ENCODE peak calls at places on chromosomes 11 and 22, in five cellular contexts. S is IMR-90, U is neuronal stem cell, Y is H1, R is H9. X is an unnamed sample. For H3K4me1, the result is how much of the 10 kb centered on the place peaks cover.

GRCh38 chr22:33921576-33922181 is 1.4 kb upstream of the LARGE1 start:
- DNase-seq in R (peak), S (peak), Y (no peak), U (peak), X (peak)

GRCh38 chr11:47863189-47863892 is 15.2 kb upstream of the NUP160 start:
- DNase-seq in U (no peak), Y (no peak), R (no peak), S (peak), X (peak)

GRCh38 chr11:110075822-110076208 is 17.4 kb upstream of the ZC3H12C start:
- DNase-seq in S (no peak), R (no peak), U (no peak), Y (no peak), X (no peak)

GRCh38 chr11:62242021-62242420 is at the start of gene SCGB1D2:
- DNase-seq in S (no peak), R (peak), U (no peak), Y (no peak), X (no peak)

GRCh38 chr11:104668797-104669463 is 229.3 kb downstream of the CASP12 start:
- DNase-seq in S (peak), Y (no peak), R (no peak), U (no peak), X (peak)

GRCh38 chr11:133966924-133967598 is 10.3 kb upstream of the IGSF9B start:
- DNase-seq in Y (no peak), S (no peak), U (no peak), R (peak), X (no peak)

GRCh38 chr11:15035283-15035682 is 38.1 kb upstream of the CALCB start:
- DNase-seq in Y (peak), S (no peak), U (no peak), R (peak), X (no peak)

GRCh38 chr11:57205046-57205671 is 23.4 kb downstream of the LRRC55 start:
- DNase-seq in Y (no peak), S (peak), U (no peak), R (peak), X (no peak)

GRCh38 chr22:48936391-48936790 is 891.3 kb downstream of the BRD1 start:
- DNase-seq in Y (no peak), R (no peak), S (no peak), U (no peak), X (no peak)

GRCh38 chr22:36461665-36462474 is 19.6 kb downstream of the TXN2 start:
- DNase-seq in U (no peak), R (peak), S (peak), Y (peak), X (peak)

GRCh38 chr11:10809373-10810199 is 860 bp upstream of the EIF4G2 start:
- DNase-seq in Y (peak), S (peak), R (peak), U (peak), X (peak)

GRCh38 chr22:44890416-44891292 is 119.2 kb downstream of the PHF21B start:
- DNase-seq in R (no peak), U (no peak), Y (no peak), S (no peak), X (no peak)

GRCh38 chr11:67409261-67409666 is 5.4 kb downstream of the TBC1D10C start:
- DNase-seq in S (no peak), R (no peak), U (no peak), Y (no peak), X (no peak)

DNA sequence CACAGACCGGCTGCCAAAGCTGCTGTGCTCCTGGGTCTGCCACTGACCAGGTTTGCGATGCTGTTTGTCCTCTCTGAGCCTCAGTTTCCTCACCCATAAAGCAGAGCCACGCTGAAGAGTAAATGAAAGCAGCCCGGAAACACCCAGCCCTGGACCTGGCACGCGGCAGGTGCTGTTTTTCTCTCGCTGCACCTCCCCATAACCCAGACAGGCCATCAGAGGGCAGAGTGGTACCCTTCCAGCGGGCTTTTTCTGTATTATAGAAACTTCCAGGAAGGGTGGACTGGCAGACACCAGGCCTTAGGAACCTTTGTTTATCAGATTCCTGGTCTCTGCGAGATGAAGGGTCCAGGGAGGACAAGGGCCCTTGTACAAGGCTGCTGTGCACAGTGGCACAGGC is 17.9 kb upstream of the FGF19 start:
- DNase-seq in S (no peak), R (no peak), Y (no peak), U (no peak), X (no peak)
- H2BK15ac ChIP-seq in S (no peak), R (no peak), Y (peak), U (no peak), X (no peak)

DNA sequence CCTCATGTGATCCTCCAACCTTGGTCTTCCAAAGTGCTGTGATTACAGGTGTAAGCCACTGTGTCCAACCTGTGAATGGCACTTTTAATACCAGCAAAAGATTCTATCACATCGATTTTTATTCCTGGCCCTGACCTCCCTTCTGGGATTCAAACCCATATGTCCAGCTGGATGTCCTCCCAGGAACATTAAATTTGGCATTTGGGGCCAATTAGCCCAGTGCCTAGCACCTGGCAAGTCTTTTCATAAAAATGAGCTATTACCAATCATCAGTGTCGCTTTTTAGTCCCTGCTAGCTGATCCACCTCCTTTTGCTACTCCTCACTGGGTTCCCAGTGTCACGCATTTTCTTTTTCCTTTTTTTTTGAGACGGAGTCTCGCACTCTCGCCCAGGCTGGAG is 2.6 kb upstream of the NF2 start:
- DNase-seq in U (no peak), R (no peak), S (no peak), Y (no peak), X (no peak)
- H3K4me1 ChIP-seq in U (under half), R (under half), S (under half), Y (under half), X (under half)

GRCh38 chr22:32605576-32605975 is 131.0 kb downstream of the FBXO7 start:
- DNase-seq in U (no peak), Y (no peak), S (no peak), R (no peak), X (no peak)
- H3K14ac ChIP-seq in U (no peak), Y (no peak), S (no peak), R (no peak), X (peak)

GRCh38 chr11:73787643-73788537 is at the start of gene MRPL48:
- DNase-seq in S (peak), R (peak), U (peak), Y (peak), X (peak)
- H2BK15ac ChIP-seq in S (peak), R (no peak), U (peak), Y (peak), X (peak)

GRCh38 chr22:17434856-17435255 is 65.6 kb downstream of the CECR2 start:
- DNase-seq in R (no peak), U (no peak), S (no peak), Y (no peak), X (no peak)

GRCh38 chr22:17436981-17437410 is 67.7 kb downstream of the CECR2 start:
- DNase-seq in R (peak), Y (no peak), S (no peak), U (peak), X (no peak)

GRCh38 chr22:17431179-17431578 is 61.9 kb downstream of the CECR2 start:
- DNase-seq in S (no peak), R (no peak), U (no peak), Y (no peak), X (no peak)

GRCh38 chr22:17436382-17436951 is 67.2 kb downstream of the CECR2 start:
- DNase-seq in R (no peak), Y (no peak), U (peak), S (no peak), X (no peak)

GRCh38 chr22:17435375-17435774 is 66.1 kb downstream of the CECR2 start:
- DNase-seq in R (no peak), U (no peak), S (no peak), Y (no peak), X (no peak)
- H3K4me1 ChIP-seq in R (under half), U (under half), S (under half), Y (under half), X (under half)

GRCh38 chr22:38316340-38317236 is 645 bp downstream of the CSNK1E start:
- DNase-seq in Y (no peak), R (no peak), S (peak), U (no peak), X (peak)
- H3K14ac ChIP-seq in Y (no peak), R (peak), S (peak), U (no peak), X (peak)

DNA sequence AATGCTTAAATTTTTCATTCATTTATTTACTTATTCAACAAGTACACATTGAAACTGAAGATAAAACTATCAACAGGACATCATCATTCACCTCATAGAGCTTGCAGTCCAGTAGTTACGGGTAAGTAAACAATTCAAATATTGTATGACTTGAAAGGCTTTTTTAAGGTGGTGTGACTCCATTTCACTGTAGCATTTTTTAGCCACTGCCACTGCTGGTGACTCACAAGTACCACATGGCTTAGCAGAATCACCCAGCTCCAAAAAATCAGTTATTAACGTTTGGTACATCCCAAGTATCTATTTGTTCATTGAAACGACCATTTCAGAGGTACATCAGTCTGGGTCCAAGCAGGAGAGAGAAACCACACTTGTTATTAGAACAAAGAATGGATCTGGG is 427.9 kb upstream of the DDI1 start:
- DNase-seq in R (no peak), Y (no peak), U (no peak), S (peak), X (peak)
- H2BK15ac ChIP-seq in R (no peak), Y (no peak), U (no peak), S (peak), X (no peak)

GRCh38 chr11:118172356-118172755 is 4.1 kb downstream of the SCN2B start:
- DNase-seq in U (no peak), Y (no peak), S (no peak), R (no peak), X (no peak)

GRCh38 chr11:118170231-118170630 is 6.2 kb downstream of the SCN2B start:
- DNase-seq in S (no peak), R (no peak), U (no peak), Y (no peak), X (no peak)

GRCh38 chr11:118169300-118170140 is 6.9 kb downstream of the SCN2B start:
- DNase-seq in Y (no peak), S (no peak), R (no peak), U (no peak), X (no peak)

GRCh38 chr11:118170892-118171273 is 5.6 kb downstream of the SCN2B start:
- DNase-seq in U (no peak), R (no peak), Y (no peak), S (no peak), X (no peak)

DNA sequence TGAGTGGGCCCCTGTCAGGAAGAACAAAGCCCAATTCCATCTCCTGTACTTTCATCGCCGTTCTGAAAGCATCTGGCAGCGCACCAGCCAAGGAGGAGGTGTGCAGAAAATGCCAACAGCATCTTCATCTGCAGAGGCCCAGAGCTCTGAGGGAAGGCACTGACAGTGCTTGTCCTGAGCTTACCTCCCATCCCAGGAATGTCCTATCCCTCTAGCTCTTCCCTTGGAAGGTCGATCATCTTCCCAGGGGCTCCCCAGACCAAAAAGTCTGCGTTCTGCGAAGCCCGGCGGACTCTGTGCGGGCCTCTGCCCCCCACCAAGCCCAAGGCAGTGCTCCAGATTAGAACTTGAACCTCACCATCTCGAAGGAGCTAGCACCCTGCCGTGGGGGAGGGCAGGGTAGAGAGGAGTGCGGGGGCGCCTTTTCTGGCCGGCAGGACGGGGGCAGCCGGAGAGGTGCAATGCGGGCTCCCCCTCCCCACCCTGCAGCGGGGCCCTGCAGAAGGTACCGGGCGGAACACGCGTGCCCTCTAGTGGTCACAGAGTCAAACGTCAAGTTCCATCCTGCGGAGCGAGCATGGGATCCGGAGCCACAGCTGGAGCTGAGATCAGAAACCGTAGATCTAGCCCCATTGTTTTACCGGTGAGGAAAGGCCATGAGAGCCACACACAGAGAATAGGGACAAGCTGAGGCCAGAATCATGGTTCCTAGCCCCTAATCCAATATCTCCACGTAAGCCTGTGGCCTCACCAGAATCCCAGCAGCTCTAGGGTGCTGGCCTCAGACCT is 5.0 kb downstream of the SCN2B start:
- DNase-seq in S (peak), Y (no peak), U (peak), R (peak), X (peak)
- H3K4me1 ChIP-seq in S (under half), Y (under half), U (under half), R (under half), X (under half)

GRCh38 chr11:46345131-46345597 is 2.1 kb upstream of the DGKZ start:
- DNase-seq in U (no peak), S (no peak), R (peak), Y (no peak), X (no peak)

GRCh38 chr11:46346886-46347636 is at the start of gene DGKZ:
- DNase-seq in Y (no peak), U (peak), S (peak), R (peak), X (peak)

GRCh38 chr11:46343520-46343919 is 3.7 kb upstream of the DGKZ start:
- DNase-seq in Y (no peak), S (no peak), R (no peak), U (no peak), X (no peak)

GRCh38 chr11:46347637-46348311 is 511 bp downstream of the DGKZ start:
- DNase-seq in R (no peak), S (no peak), U (no peak), Y (no peak), X (no peak)

DNA sequence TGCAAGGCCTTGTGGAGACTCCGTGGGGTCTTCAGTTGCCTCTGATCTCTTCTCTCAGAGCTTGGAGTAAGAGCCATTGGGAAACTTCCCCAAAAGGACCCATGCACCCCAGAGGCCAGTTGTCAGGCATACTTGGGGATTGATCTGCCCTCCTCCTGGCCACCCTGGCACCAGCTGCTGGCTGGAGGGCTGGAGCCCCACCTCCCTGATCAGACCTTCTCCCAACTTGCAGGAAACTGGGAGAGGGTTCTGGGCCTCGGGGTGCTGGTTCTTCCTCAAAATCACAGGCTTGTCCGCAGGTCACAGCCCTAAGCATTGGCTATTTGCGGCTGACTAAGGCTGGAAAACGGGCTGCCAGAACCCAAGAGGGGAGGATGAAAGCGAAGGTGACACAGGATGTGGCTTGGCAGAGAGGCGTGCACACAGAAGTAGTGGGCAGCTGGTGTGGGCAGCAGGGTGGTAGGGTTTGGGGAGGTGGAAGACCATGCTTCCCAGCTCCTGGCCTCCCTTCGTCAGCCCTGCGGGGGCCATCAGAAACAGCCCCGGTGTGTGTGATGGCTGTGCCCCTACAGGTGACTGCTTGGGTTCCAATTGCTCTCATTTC is 1.3 kb upstream of the DGKZ start:
- DNase-seq in S (no peak), R (no peak), Y (no peak), U (no peak), X (no peak)
- H3K14ac ChIP-seq in S (no peak), R (no peak), Y (no peak), U (no peak), X (no peak)

DNA sequence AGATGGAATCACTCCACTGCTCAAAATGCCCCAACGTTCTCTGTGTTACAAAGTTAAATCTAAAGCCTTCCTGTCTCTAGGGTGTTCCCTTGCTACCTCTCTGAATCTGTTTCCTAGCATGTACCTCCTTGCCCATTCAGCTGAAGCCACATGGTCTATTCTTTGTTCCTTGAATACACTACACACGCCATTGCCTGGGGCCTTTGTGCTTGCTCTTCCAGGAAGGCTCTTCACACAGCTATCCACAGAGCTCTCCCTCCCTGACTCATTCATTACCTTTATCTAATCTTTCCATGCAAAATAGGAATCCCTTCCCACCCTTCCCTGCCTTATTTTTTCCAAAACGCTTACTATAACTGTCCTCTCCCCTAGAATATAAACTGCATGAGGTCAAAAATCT is 65.0 kb downstream of the UBASH3B start:
- DNase-seq in Y (no peak), R (no peak), S (no peak), U (no peak), X (peak)
- H2BK15ac ChIP-seq in Y (no peak), R (no peak), S (peak), U (no peak), X (no peak)

X was measured in mesenchymal stem cell.